ENCODE peak calls at places on chromosomes 12 and 14, in eight cellular contexts. One of them, this sample, is unnamed.

GRCh38 chr14:91872517-91873470 is 5.5 kb upstream of the TC2N start:
- DNase-seq in uterus: peak
- DNase-seq in activated CD8-positive, alpha-beta T cell treated with anti-CD3 and anti-CD28 coated beads for 36 hours: peak
- DNase-seq in HFFc6: no peak
- DNase-seq in kidney epithelial cell: peak
- DNase-seq in neural progenitor cell: no peak
- DNase-seq in GM06990: peak
- DNase-seq in A549: peak
- DNase-seq in this sample: peak

GRCh38 chr14:56953884-56954283 is 143.6 kb upstream of the OTX2 start:
- DNase-seq in GM06990: no peak
- DNase-seq in HFFc6: no peak
- DNase-seq in kidney epithelial cell: no peak
- DNase-seq in uterus: no peak
- DNase-seq in activated CD8-positive, alpha-beta T cell treated with anti-CD3 and anti-CD28 coated beads for 36 hours: no peak
- DNase-seq in A549: no peak
- DNase-seq in neural progenitor cell: peak
- DNase-seq in this sample: no peak

GRCh38 chr14:75946785-75947184 is 35.0 kb downstream of the TGFB3 start:
- DNase-seq in A549: no peak
- DNase-seq in kidney epithelial cell: no peak
- DNase-seq in activated CD8-positive, alpha-beta T cell treated with anti-CD3 and anti-CD28 coated beads for 36 hours: no peak
- DNase-seq in uterus: no peak
- DNase-seq in HFFc6: no peak
- DNase-seq in neural progenitor cell: no peak
- DNase-seq in GM06990: no peak
- DNase-seq in this sample: no peak

GRCh38 chr12:79250955-79251354 is 386.4 kb downstream of the SYT1 start:
- DNase-seq in A549: no peak
- DNase-seq in GM06990: no peak
- DNase-seq in activated CD8-positive, alpha-beta T cell treated with anti-CD3 and anti-CD28 coated beads for 36 hours: no peak
- DNase-seq in neural progenitor cell: no peak
- DNase-seq in kidney epithelial cell: no peak
- DNase-seq in uterus: no peak
- DNase-seq in HFFc6: peak
- DNase-seq in this sample: no peak

GRCh38 chr14:105935384-105935783 is 409.0 kb downstream of the TMEM121 start:
- DNase-seq in activated CD8-positive, alpha-beta T cell treated with anti-CD3 and anti-CD28 coated beads for 36 hours: no peak
- DNase-seq in GM06990: no peak
- DNase-seq in kidney epithelial cell: no peak
- DNase-seq in A549: no peak
- DNase-seq in neural progenitor cell: no peak
- DNase-seq in HFFc6: no peak
- DNase-seq in uterus: no peak
- DNase-seq in this sample: no peak

GRCh38 chr12:56521590-56522371 is at the start of gene RBMS2:
- DNase-seq in activated CD8-positive, alpha-beta T cell treated with anti-CD3 and anti-CD28 coated beads for 36 hours: peak
- DNase-seq in A549: peak
- DNase-seq in HFFc6: peak
- DNase-seq in uterus: peak
- DNase-seq in kidney epithelial cell: peak
- DNase-seq in GM06990: peak
- DNase-seq in neural progenitor cell: peak
- DNase-seq in this sample: peak

GRCh38 chr12:95633049-95633545 is 81.8 kb upstream of the USP44 start:
- DNase-seq in A549: peak
- DNase-seq in neural progenitor cell: no peak
- DNase-seq in activated CD8-positive, alpha-beta T cell treated with anti-CD3 and anti-CD28 coated beads for 36 hours: peak
- DNase-seq in GM06990: no peak
- DNase-seq in uterus: peak
- DNase-seq in kidney epithelial cell: peak
- DNase-seq in HFFc6: peak
- DNase-seq in this sample: peak

GRCh38 chr12:100141666-100141997 is 1.0 kb downstream of the BLTP3B start:
- DNase-seq in HFFc6: peak
- DNase-seq in A549: no peak
- DNase-seq in GM06990: peak
- DNase-seq in activated CD8-positive, alpha-beta T cell treated with anti-CD3 and anti-CD28 coated beads for 36 hours: peak
- DNase-seq in kidney epithelial cell: peak
- DNase-seq in neural progenitor cell: no peak
- DNase-seq in uterus: peak
- DNase-seq in this sample: no peak

GRCh38 chr14:35927727-35928126 is 101.6 kb downstream of the BRMS1L start:
- DNase-seq in A549: no peak
- DNase-seq in neural progenitor cell: no peak
- DNase-seq in activated CD8-positive, alpha-beta T cell treated with anti-CD3 and anti-CD28 coated beads for 36 hours: peak
- DNase-seq in kidney epithelial cell: no peak
- DNase-seq in HFFc6: no peak
- DNase-seq in uterus: no peak
- DNase-seq in GM06990: no peak
- DNase-seq in this sample: no peak

GRCh38 chr14:21104448-21105060 is 3.7 kb downstream of the TMEM253 start:
- DNase-seq in neural progenitor cell: peak
- DNase-seq in activated CD8-positive, alpha-beta T cell treated with anti-CD3 and anti-CD28 coated beads for 36 hours: peak
- DNase-seq in GM06990: no peak
- DNase-seq in HFFc6: peak
- DNase-seq in A549: peak
- DNase-seq in uterus: peak
- DNase-seq in kidney epithelial cell: no peak
- DNase-seq in this sample: no peak

GRCh38 chr12:67728296-67728666 is 79.7 kb downstream of the DYRK2 start:
- DNase-seq in kidney epithelial cell: no peak
- DNase-seq in GM06990: no peak
- DNase-seq in uterus: no peak
- DNase-seq in neural progenitor cell: no peak
- DNase-seq in activated CD8-positive, alpha-beta T cell treated with anti-CD3 and anti-CD28 coated beads for 36 hours: no peak
- DNase-seq in HFFc6: no peak
- DNase-seq in A549: no peak
- DNase-seq in this sample: no peak

GRCh38 chr14:77301103-77301502 is 19.6 kb downstream of the POMT2 start:
- DNase-seq in neural progenitor cell: peak
- DNase-seq in GM06990: peak
- DNase-seq in activated CD8-positive, alpha-beta T cell treated with anti-CD3 and anti-CD28 coated beads for 36 hours: peak
- DNase-seq in HFFc6: peak
- DNase-seq in kidney epithelial cell: peak
- DNase-seq in A549: peak
- DNase-seq in uterus: peak
- DNase-seq in this sample: no peak
- TF ChIP-seq CTCF in neural progenitor cell: peak
- TF ChIP-seq CTCF in GM06990: peak
- TF ChIP-seq CTCF in activated CD8-positive, alpha-beta T cell treated with anti-CD3 and anti-CD28 coated beads for 36 hours: peak
- TF ChIP-seq CTCF in HFFc6: peak
- TF ChIP-seq CTCF in kidney epithelial cell: peak
- TF ChIP-seq CTCF in A549: peak
- TF ChIP-seq CTCF in uterus: peak
- TF ChIP-seq CTCF in this sample: no peak

GRCh38 chr12:46372131-46372851 is at the start of gene SLC38A2:
- DNase-seq in HFFc6: peak
- DNase-seq in uterus: peak
- DNase-seq in kidney epithelial cell: no peak
- DNase-seq in GM06990: peak
- DNase-seq in A549: peak
- DNase-seq in activated CD8-positive, alpha-beta T cell treated with anti-CD3 and anti-CD28 coated beads for 36 hours: peak
- DNase-seq in neural progenitor cell: peak
- DNase-seq in this sample: peak

GRCh38 chr12:46372852-46373302 is 304 bp upstream of the SLC38A2 start:
- DNase-seq in uterus: no peak
- DNase-seq in A549: no peak
- DNase-seq in GM06990: no peak
- DNase-seq in kidney epithelial cell: no peak
- DNase-seq in neural progenitor cell: no peak
- DNase-seq in HFFc6: no peak
- DNase-seq in activated CD8-positive, alpha-beta T cell treated with anti-CD3 and anti-CD28 coated beads for 36 hours: no peak
- DNase-seq in this sample: no peak

GRCh38 chr12:46374286-46374685 is 1.7 kb upstream of the SLC38A2 start:
- DNase-seq in kidney epithelial cell: no peak
- DNase-seq in GM06990: no peak
- DNase-seq in neural progenitor cell: no peak
- DNase-seq in activated CD8-positive, alpha-beta T cell treated with anti-CD3 and anti-CD28 coated beads for 36 hours: no peak
- DNase-seq in HFFc6: no peak
- DNase-seq in A549: no peak
- DNase-seq in uterus: no peak
- DNase-seq in this sample: no peak

GRCh38 chr12:46374711-46375110 is 2.1 kb upstream of the SLC38A2 start:
- DNase-seq in A549: no peak
- DNase-seq in GM06990: no peak
- DNase-seq in uterus: no peak
- DNase-seq in activated CD8-positive, alpha-beta T cell treated with anti-CD3 and anti-CD28 coated beads for 36 hours: no peak
- DNase-seq in HFFc6: no peak
- DNase-seq in neural progenitor cell: no peak
- DNase-seq in kidney epithelial cell: no peak
- DNase-seq in this sample: no peak

DNA sequence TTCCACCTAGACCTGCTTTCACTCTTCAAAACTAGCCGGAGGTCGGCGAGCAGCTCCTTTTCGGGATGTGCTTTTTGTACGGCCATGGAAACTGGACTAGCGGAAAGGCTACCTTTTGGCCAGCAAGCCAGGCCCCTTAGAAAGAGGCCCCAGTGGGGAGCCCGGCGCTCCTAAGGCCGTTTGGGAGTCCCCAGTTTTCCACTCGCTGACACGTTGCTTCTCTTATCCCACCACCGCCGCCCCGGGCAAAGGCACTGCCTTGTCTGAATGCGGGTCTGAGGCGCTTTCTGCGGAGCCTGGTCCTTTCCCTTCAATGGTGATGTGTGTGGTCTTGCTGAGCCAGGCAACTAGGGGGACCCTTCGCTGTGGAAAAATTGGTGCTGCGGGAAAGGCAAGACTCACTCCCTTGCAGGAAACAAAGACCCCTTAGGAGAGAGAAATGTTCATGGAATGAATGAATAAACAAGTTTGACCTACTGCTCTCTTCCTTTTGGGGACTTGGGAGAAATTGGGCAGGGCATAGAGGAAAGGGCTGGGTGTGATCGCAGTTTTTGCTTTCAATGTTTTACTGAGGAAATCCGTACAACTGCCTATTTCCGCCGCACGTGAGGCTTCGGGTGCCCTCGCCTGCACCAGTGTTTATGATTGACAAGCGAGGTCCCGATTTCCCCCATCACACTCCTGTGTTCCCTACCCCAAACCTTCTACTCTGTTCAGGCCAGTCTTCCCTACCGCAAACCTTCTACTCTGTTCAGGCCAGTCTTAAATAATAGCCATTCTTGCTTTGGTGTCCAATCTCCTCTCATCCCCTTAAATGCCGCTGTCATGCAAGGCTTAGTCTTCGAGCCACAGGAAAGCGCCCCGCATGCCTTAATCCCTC is 970 bp upstream of the SLC38A2 start:
- DNase-seq in HFFc6: no peak
- DNase-seq in kidney epithelial cell: no peak
- DNase-seq in uterus: peak
- DNase-seq in activated CD8-positive, alpha-beta T cell treated with anti-CD3 and anti-CD28 coated beads for 36 hours: peak
- DNase-seq in A549: peak
- DNase-seq in GM06990: peak
- DNase-seq in neural progenitor cell: peak
- DNase-seq in this sample: peak
- TF ChIP-seq CTCF in HFFc6: no peak
- TF ChIP-seq CTCF in kidney epithelial cell: peak
- TF ChIP-seq CTCF in uterus: peak
- TF ChIP-seq CTCF in activated CD8-positive, alpha-beta T cell treated with anti-CD3 and anti-CD28 coated beads for 36 hours: no peak
- TF ChIP-seq CTCF in A549: no peak
- TF ChIP-seq CTCF in GM06990: no peak
- TF ChIP-seq CTCF in neural progenitor cell: peak
- TF ChIP-seq CTCF in this sample: no peak

GRCh38 chr12:70691018-70691672 is 53.9 kb upstream of the PTPRB start:
- DNase-seq in HFFc6: peak
- DNase-seq in kidney epithelial cell: no peak
- DNase-seq in activated CD8-positive, alpha-beta T cell treated with anti-CD3 and anti-CD28 coated beads for 36 hours: no peak
- DNase-seq in uterus: no peak
- DNase-seq in GM06990: no peak
- DNase-seq in neural progenitor cell: no peak
- DNase-seq in A549: no peak
- DNase-seq in this sample: no peak

GRCh38 chr12:70698345-70698744 is 61.1 kb upstream of the PTPRB start:
- DNase-seq in HFFc6: no peak
- DNase-seq in GM06990: no peak
- DNase-seq in activated CD8-positive, alpha-beta T cell treated with anti-CD3 and anti-CD28 coated beads for 36 hours: no peak
- DNase-seq in A549: no peak
- DNase-seq in uterus: no peak
- DNase-seq in kidney epithelial cell: no peak
- DNase-seq in neural progenitor cell: no peak
- DNase-seq in this sample: no peak

GRCh38 chr12:70695361-70696023 is 58.3 kb upstream of the PTPRB start:
- DNase-seq in kidney epithelial cell: no peak
- DNase-seq in uterus: no peak
- DNase-seq in activated CD8-positive, alpha-beta T cell treated with anti-CD3 and anti-CD28 coated beads for 36 hours: no peak
- DNase-seq in neural progenitor cell: no peak
- DNase-seq in A549: no peak
- DNase-seq in GM06990: no peak
- DNase-seq in HFFc6: no peak
- DNase-seq in this sample: no peak

GRCh38 chr12:70686907-70687306 is 49.7 kb upstream of the PTPRB start:
- DNase-seq in A549: no peak
- DNase-seq in neural progenitor cell: no peak
- DNase-seq in kidney epithelial cell: no peak
- DNase-seq in activated CD8-positive, alpha-beta T cell treated with anti-CD3 and anti-CD28 coated beads for 36 hours: no peak
- DNase-seq in HFFc6: no peak
- DNase-seq in GM06990: no peak
- DNase-seq in uterus: no peak
- DNase-seq in this sample: no peak

GRCh38 chr12:70692681-70693288 is 55.6 kb upstream of the PTPRB start:
- DNase-seq in activated CD8-positive, alpha-beta T cell treated with anti-CD3 and anti-CD28 coated beads for 36 hours: no peak
- DNase-seq in GM06990: no peak
- DNase-seq in kidney epithelial cell: no peak
- DNase-seq in neural progenitor cell: peak
- DNase-seq in uterus: no peak
- DNase-seq in A549: peak
- DNase-seq in HFFc6: peak
- DNase-seq in this sample: no peak
- TF ChIP-seq CTCF in activated CD8-positive, alpha-beta T cell treated with anti-CD3 and anti-CD28 coated beads for 36 hours: peak
- TF ChIP-seq CTCF in GM06990: peak
- TF ChIP-seq CTCF in kidney epithelial cell: peak
- TF ChIP-seq CTCF in neural progenitor cell: peak
- TF ChIP-seq CTCF in uterus: peak
- TF ChIP-seq CTCF in A549: peak
- TF ChIP-seq CTCF in HFFc6: peak
- TF ChIP-seq CTCF in this sample: no peak

GRCh38 chr12:2359725-2360629 is 307.2 kb downstream of the CACNA1C start:
- DNase-seq in uterus: no peak
- DNase-seq in activated CD8-positive, alpha-beta T cell treated with anti-CD3 and anti-CD28 coated beads for 36 hours: no peak
- DNase-seq in HFFc6: no peak
- DNase-seq in neural progenitor cell: no peak
- DNase-seq in kidney epithelial cell: no peak
- DNase-seq in A549: no peak
- DNase-seq in GM06990: no peak
- DNase-seq in this sample: no peak

GRCh38 chr12:2363836-2364565 is 311.2 kb downstream of the CACNA1C start:
- DNase-seq in activated CD8-positive, alpha-beta T cell treated with anti-CD3 and anti-CD28 coated beads for 36 hours: no peak
- DNase-seq in uterus: no peak
- DNase-seq in HFFc6: no peak
- DNase-seq in GM06990: no peak
- DNase-seq in neural progenitor cell: no peak
- DNase-seq in kidney epithelial cell: no peak
- DNase-seq in A549: no peak
- DNase-seq in this sample: no peak

GRCh38 chr12:2358986-2359658 is 306.3 kb downstream of the CACNA1C start:
- DNase-seq in kidney epithelial cell: no peak
- DNase-seq in uterus: no peak
- DNase-seq in HFFc6: no peak
- DNase-seq in activated CD8-positive, alpha-beta T cell treated with anti-CD3 and anti-CD28 coated beads for 36 hours: no peak
- DNase-seq in GM06990: no peak
- DNase-seq in neural progenitor cell: no peak
- DNase-seq in A549: no peak
- DNase-seq in this sample: no peak

GRCh38 chr12:2364566-2365165 is 311.9 kb downstream of the CACNA1C start:
- DNase-seq in neural progenitor cell: peak
- DNase-seq in A549: no peak
- DNase-seq in uterus: no peak
- DNase-seq in activated CD8-positive, alpha-beta T cell treated with anti-CD3 and anti-CD28 coated beads for 36 hours: no peak
- DNase-seq in kidney epithelial cell: no peak
- DNase-seq in GM06990: no peak
- DNase-seq in HFFc6: no peak
- DNase-seq in this sample: no peak

GRCh38 chr12:2360630-2361170 is 307.9 kb downstream of the CACNA1C start:
- DNase-seq in kidney epithelial cell: no peak
- DNase-seq in activated CD8-positive, alpha-beta T cell treated with anti-CD3 and anti-CD28 coated beads for 36 hours: no peak
- DNase-seq in HFFc6: no peak
- DNase-seq in GM06990: no peak
- DNase-seq in neural progenitor cell: no peak
- DNase-seq in A549: peak
- DNase-seq in uterus: no peak
- DNase-seq in this sample: no peak
- TF ChIP-seq CTCF in kidney epithelial cell: peak
- TF ChIP-seq CTCF in activated CD8-positive, alpha-beta T cell treated with anti-CD3 and anti-CD28 coated beads for 36 hours: no peak
- TF ChIP-seq CTCF in HFFc6: peak
- TF ChIP-seq CTCF in GM06990: no peak
- TF ChIP-seq CTCF in neural progenitor cell: peak
- TF ChIP-seq CTCF in A549: no peak
- TF ChIP-seq CTCF in uterus: peak
- TF ChIP-seq CTCF in this sample: no peak

This sample was measured in omental fat pad.